ENCODE peak calls at places on chromosomes 1 and 21, in four cellular contexts. N is IMR-90, A is HCT116, H is sigmoid colon. R is an unnamed sample.
A peak's percentile ranks its signal among the peaks of the same experiment; 100 is the strongest.

GRCh38 chr1:185338719-185339622 is 21.9 kb upstream of the IVNS1ABP start:
- DNase-seq in H (no peak), N (no peak), A (no peak), R (no peak)

GRCh38 chr1:69739181-69739580 is 171.5 kb downstream of the LRRC7 start:
- DNase-seq in N (no peak), A (no peak), H (no peak), R (no peak)

GRCh38 chr1:237684236-237684635 is 206.5 kb downstream of the ZP4 start:
- DNase-seq in A (no peak), H (no peak), N (peak; percentile 62), R (no peak)

GRCh38 chr1:184457500-184457899 is 70.7 kb downstream of the C1orf21 start:
- DNase-seq in A (no peak), N (peak; percentile 50), H (no peak), R (no peak)

GRCh38 chr1:182257369-182258063 is 134.1 kb downstream of the GLUL start:
- DNase-seq in A (no peak), N (no peak), H (no peak), R (peak; percentile 89)

GRCh38 chr1:2875677-2876531 is 74.4 kb upstream of the TTC34 start:
- DNase-seq in N (no peak), H (no peak), A (no peak), R (no peak)

GRCh38 chr1:86235859-86236258 is 79.3 kb upstream of the COL24A1 start:
- DNase-seq in N (no peak), H (no peak), A (no peak), R (no peak)

GRCh38 chr1:177897601-177898376 is 72.1 kb downstream of the SEC16B start:
- DNase-seq in N (no peak), H (no peak), A (no peak), R (no peak)

GRCh38 chr1:86516366-86516765 is 30.5 kb upstream of the CLCA4 start:
- DNase-seq in A (no peak), H (no peak), N (no peak), R (no peak)

GRCh38 chr21:46634966-46635323 is 529 bp upstream of the PRMT2 start:
- DNase-seq in H (peak; percentile 90), A (peak; percentile 40), N (peak; percentile 87), R (no peak)

GRCh38 chr1:115840615-115841460 is at the start of gene NHLH2:
- DNase-seq in A (no peak), N (no peak), H (no peak), R (no peak)

GRCh38 chr21:15301736-15302135 is 236.9 kb upstream of the NRIP1 start:
- DNase-seq in N (no peak), H (no peak), A (no peak), R (no peak)

GRCh38 chr1:216462061-216462775 is 39.0 kb upstream of the USH2A start:
- DNase-seq in H (no peak), A (no peak), N (peak; percentile 89), R (no peak)

GRCh38 chr1:61585714-61586113 is 139.2 kb downstream of the TM2D1 start:
- DNase-seq in A (no peak), H (no peak), N (no peak), R (no peak)

GRCh38 chr1:108561731-108562326 is 1.9 kb downstream of the EEIG2 start:
- DNase-seq in H (peak; percentile 66), A (peak; percentile 72), N (no peak), R (peak; percentile 89)

GRCh38 chr21:18147678-18148077 is 97.0 kb upstream of the CHODL start:
- DNase-seq in N (no peak), A (no peak), H (no peak), R (no peak)

GRCh38 chr21:45550552-45551210 is 8.4 kb upstream of the SLC19A1 start:
- DNase-seq in N (no peak), A (no peak), H (peak; percentile 66), R (no peak)

GRCh38 chr1:202810193-202810614 is 550 bp upstream of the PCAT6 start:
- DNase-seq in N (no peak), H (no peak), A (no peak), R (no peak)

GRCh38 chr1:151853411-151853930 is at the start of gene THEM5:
- DNase-seq in A (no peak), H (no peak), N (no peak), R (peak; percentile 56)

GRCh38 chr21:45695086-45695485 is 51.6 kb downstream of the PCBP3 start:
- DNase-seq in A (no peak), H (no peak), N (no peak), R (no peak)

GRCh38 chr1:157523774-157524501 is 28.4 kb downstream of the FCRL5 start:
- DNase-seq in N (no peak), H (no peak), A (no peak), R (no peak)
- TF ChIP-seq POLR2A in N (no peak), H (no peak), A (no peak), R (no peak)

GRCh38 chr1:20151906-20152598 is 12.9 kb downstream of the PLA2G2F start:
- DNase-seq in A (peak; percentile 26), H (peak; percentile 93), N (peak; percentile 41), R (peak; percentile 69)
- TF ChIP-seq POLR2A in A (no peak), H (no peak), N (no peak), R (no peak)

DNA sequence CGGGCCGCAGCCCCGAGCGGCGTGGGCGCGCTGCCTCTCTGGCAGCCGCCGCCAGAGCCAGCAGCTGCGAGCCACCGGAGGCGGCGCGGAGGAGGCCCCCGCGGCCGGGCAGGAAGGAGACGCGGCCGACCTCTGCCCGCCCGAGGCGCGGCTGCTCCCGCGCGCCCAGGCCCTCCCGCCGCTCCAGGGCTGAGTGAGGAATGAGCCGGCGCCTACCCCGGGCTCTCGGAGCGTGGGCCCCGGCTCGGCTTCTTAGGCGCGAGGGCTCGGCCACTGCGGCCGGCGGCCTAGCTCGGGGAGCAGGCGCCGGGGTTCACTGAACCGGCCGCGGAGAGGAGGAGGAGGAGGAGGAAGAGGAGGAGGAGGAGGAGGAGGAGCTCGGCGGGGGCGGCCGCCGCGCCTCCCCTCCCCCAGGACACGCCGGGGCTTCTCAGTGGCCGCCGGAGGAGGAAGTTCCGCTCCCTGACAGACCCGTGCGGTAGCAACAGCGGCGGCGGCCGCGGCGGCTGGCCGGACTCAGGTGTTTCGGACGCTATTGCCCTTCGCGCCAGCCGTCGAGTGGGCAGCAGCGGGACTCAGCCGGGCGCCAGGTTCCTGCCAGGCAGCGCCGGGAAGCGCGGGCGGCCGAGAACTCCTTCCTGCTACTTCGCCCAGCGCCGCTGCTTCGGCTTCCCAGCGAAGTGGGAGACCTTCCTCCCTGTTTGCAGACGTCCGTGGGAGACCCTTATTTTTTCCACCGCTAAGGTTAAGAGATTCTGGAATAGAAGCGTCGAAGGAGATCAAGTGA is at the start of gene MAN1A2:
- DNase-seq in N (peak; percentile 69), A (peak; percentile 54), H (peak; percentile 95), R (peak; percentile 83)
- TF ChIP-seq POLR2A in N (no peak), A (peak; percentile 39), H (peak; percentile 65), R (peak; percentile 84)

GRCh38 chr21:33149166-33149565 is 79.2 kb downstream of the OLIG1 start:
- DNase-seq in N (no peak), H (no peak), A (no peak), R (no peak)
- TF ChIP-seq POLR2A in N (no peak), H (no peak), A (no peak), R (no peak)

R was measured in erythroblast.